ENCODE peak calls at places on chromosomes 4 and X, in ten cellular contexts. One of them, this sample, is unnamed.
A peak's percentile ranks its signal among the peaks of the same experiment; 100 is the strongest.

GRCh38 chr4:65089666-65090065 is 580.6 kb downstream of the EPHA5 start:
- DNase-seq in astrocyte: peak; percentile 17
- DNase-seq in ovary: no peak
- DNase-seq in GM12865: no peak
- DNase-seq in upper lobe of left lung: no peak
- DNase-seq in cardiac fibroblast: peak; percentile 28
- DNase-seq in A673: peak; percentile 54
- DNase-seq in upper lobe of right lung: no peak
- DNase-seq in transverse colon: no peak
- DNase-seq in HFF-Myc: no peak
- DNase-seq in this sample: peak; percentile 32

GRCh38 chr4:10806993-10807645 is 122.6 kb upstream of the CLNK start:
- DNase-seq in A673: no peak
- DNase-seq in upper lobe of right lung: no peak
- DNase-seq in GM12865: no peak
- DNase-seq in upper lobe of left lung: no peak
- DNase-seq in astrocyte: no peak
- DNase-seq in cardiac fibroblast: no peak
- DNase-seq in ovary: no peak
- DNase-seq in HFF-Myc: no peak
- DNase-seq in transverse colon: no peak
- DNase-seq in this sample: no peak

GRCh38 chrX:102720237-102721168 is at the start of gene GPRASP3:
- DNase-seq in upper lobe of left lung: peak; percentile 90
- DNase-seq in HFF-Myc: no peak
- DNase-seq in upper lobe of right lung: peak; percentile 87
- DNase-seq in GM12865: peak; percentile 79
- DNase-seq in astrocyte: peak; percentile 66
- DNase-seq in cardiac fibroblast: peak; percentile 59
- DNase-seq in A673: peak; percentile 68
- DNase-seq in transverse colon: peak; percentile 80
- DNase-seq in ovary: peak; percentile 74
- DNase-seq in this sample: peak; percentile 76

GRCh38 chrX:87583679-87584078 is 66.1 kb downstream of the KLHL4 start:
- DNase-seq in HFF-Myc: no peak
- DNase-seq in ovary: no peak
- DNase-seq in upper lobe of left lung: no peak
- DNase-seq in A673: peak; percentile 9
- DNase-seq in transverse colon: no peak
- DNase-seq in upper lobe of right lung: no peak
- DNase-seq in GM12865: peak; percentile 1
- DNase-seq in astrocyte: no peak
- DNase-seq in cardiac fibroblast: peak; percentile 44
- DNase-seq in this sample: peak; percentile 26

GRCh38 chr4:113260671-113261070 is 211.2 kb downstream of the ANK2 start:
- DNase-seq in ovary: no peak
- DNase-seq in upper lobe of right lung: no peak
- DNase-seq in astrocyte: no peak
- DNase-seq in A673: no peak
- DNase-seq in upper lobe of left lung: no peak
- DNase-seq in HFF-Myc: no peak
- DNase-seq in transverse colon: no peak
- DNase-seq in GM12865: no peak
- DNase-seq in cardiac fibroblast: peak; percentile 60
- DNase-seq in this sample: peak; percentile 17

GRCh38 chr4:88674565-88674964 is 23.1 kb downstream of the NAP1L5 start:
- DNase-seq in HFF-Myc: no peak
- DNase-seq in cardiac fibroblast: peak; percentile 25
- DNase-seq in upper lobe of right lung: no peak
- DNase-seq in upper lobe of left lung: no peak
- DNase-seq in GM12865: no peak
- DNase-seq in ovary: no peak
- DNase-seq in astrocyte: peak; percentile 61
- DNase-seq in transverse colon: no peak
- DNase-seq in A673: no peak
- DNase-seq in this sample: peak; percentile 31

GRCh38 chr4:46073778-46074177 is 50.1 kb downstream of the GABRG1 start:
- DNase-seq in ovary: no peak
- DNase-seq in cardiac fibroblast: no peak
- DNase-seq in upper lobe of left lung: no peak
- DNase-seq in GM12865: no peak
- DNase-seq in HFF-Myc: no peak
- DNase-seq in A673: no peak
- DNase-seq in upper lobe of right lung: no peak
- DNase-seq in transverse colon: no peak
- DNase-seq in astrocyte: no peak
- DNase-seq in this sample: no peak

GRCh38 chrX:115949900-115950822 is 220.4 kb upstream of the AGTR2 start:
- DNase-seq in transverse colon: peak; percentile 50
- DNase-seq in cardiac fibroblast: no peak
- DNase-seq in astrocyte: no peak
- DNase-seq in GM12865: no peak
- DNase-seq in ovary: peak; percentile 41
- DNase-seq in HFF-Myc: no peak
- DNase-seq in upper lobe of right lung: no peak
- DNase-seq in upper lobe of left lung: no peak
- DNase-seq in A673: peak; percentile 7
- DNase-seq in this sample: no peak

GRCh38 chr4:26183017-26183416 is 137.8 kb upstream of the RBPJ start:
- DNase-seq in A673: no peak
- DNase-seq in HFF-Myc: no peak
- DNase-seq in astrocyte: peak; percentile 60
- DNase-seq in upper lobe of left lung: no peak
- DNase-seq in transverse colon: no peak
- DNase-seq in ovary: no peak
- DNase-seq in upper lobe of right lung: no peak
- DNase-seq in cardiac fibroblast: peak; percentile 60
- DNase-seq in GM12865: no peak
- DNase-seq in this sample: peak; percentile 58

GRCh38 chrX:100447563-100448397 is 37.7 kb upstream of the PCDH19 start:
- DNase-seq in HFF-Myc: no peak
- DNase-seq in ovary: peak; percentile 57
- DNase-seq in upper lobe of left lung: no peak
- DNase-seq in transverse colon: peak; percentile 38
- DNase-seq in cardiac fibroblast: peak; percentile 26
- DNase-seq in A673: peak; percentile 39
- DNase-seq in upper lobe of right lung: no peak
- DNase-seq in GM12865: no peak
- DNase-seq in astrocyte: no peak
- DNase-seq in this sample: peak; percentile 22

GRCh38 chr4:55921093-55921492 is 27.7 kb upstream of the CEP135 start:
- DNase-seq in upper lobe of left lung: no peak
- DNase-seq in HFF-Myc: no peak
- DNase-seq in A673: no peak
- DNase-seq in astrocyte: peak; percentile 0
- DNase-seq in cardiac fibroblast: peak; percentile 29
- DNase-seq in ovary: no peak
- DNase-seq in upper lobe of right lung: no peak
- DNase-seq in transverse colon: no peak
- DNase-seq in GM12865: no peak
- DNase-seq in this sample: peak; percentile 47

GRCh38 chrX:19627081-19627480 is 111.8 kb upstream of the MAP3K15 start:
- DNase-seq in GM12865: no peak
- DNase-seq in upper lobe of left lung: peak; percentile 24
- DNase-seq in ovary: no peak
- DNase-seq in cardiac fibroblast: no peak
- DNase-seq in HFF-Myc: no peak
- DNase-seq in transverse colon: no peak
- DNase-seq in upper lobe of right lung: no peak
- DNase-seq in A673: no peak
- DNase-seq in astrocyte: no peak
- DNase-seq in this sample: no peak
- TF ChIP-seq CTCF in GM12865: no peak
- TF ChIP-seq CTCF in upper lobe of left lung: no peak
- TF ChIP-seq CTCF in ovary: no peak
- TF ChIP-seq CTCF in cardiac fibroblast: no peak
- TF ChIP-seq CTCF in HFF-Myc: no peak
- TF ChIP-seq CTCF in transverse colon: no peak
- TF ChIP-seq CTCF in upper lobe of right lung: no peak
- TF ChIP-seq CTCF in A673: no peak
- TF ChIP-seq CTCF in astrocyte: no peak
- TF ChIP-seq CTCF in this sample: no peak

GRCh38 chr4:174930895-174931294 is 12.7 kb downstream of the ADAM29 start:
- DNase-seq in GM12865: peak; percentile 59
- DNase-seq in upper lobe of right lung: no peak
- DNase-seq in HFF-Myc: no peak
- DNase-seq in transverse colon: no peak
- DNase-seq in ovary: no peak
- DNase-seq in astrocyte: no peak
- DNase-seq in A673: no peak
- DNase-seq in cardiac fibroblast: no peak
- DNase-seq in upper lobe of left lung: no peak
- DNase-seq in this sample: no peak
- H3K4me3 ChIP-seq in GM12865: peak overlapping the region; percentile 33
- H3K4me3 ChIP-seq in upper lobe of right lung: no peak overlapping the region
- H3K4me3 ChIP-seq in HFF-Myc: no peak overlapping the region
- H3K4me3 ChIP-seq in transverse colon: no peak overlapping the region
- H3K4me3 ChIP-seq in ovary: no peak overlapping the region
- H3K4me3 ChIP-seq in astrocyte: no peak overlapping the region
- H3K4me3 ChIP-seq in A673: no peak overlapping the region
- H3K4me3 ChIP-seq in cardiac fibroblast: no peak overlapping the region
- H3K4me3 ChIP-seq in upper lobe of left lung: no peak overlapping the region
- H3K4me3 ChIP-seq in this sample: no peak overlapping the region

GRCh38 chrX:27918799-27919198 is 62.5 kb downstream of the DCAF8L1 start:
- DNase-seq in astrocyte: no peak
- DNase-seq in HFF-Myc: no peak
- DNase-seq in cardiac fibroblast: peak; percentile 45
- DNase-seq in A673: peak; percentile 9
- DNase-seq in upper lobe of right lung: no peak
- DNase-seq in ovary: no peak
- DNase-seq in GM12865: no peak
- DNase-seq in transverse colon: peak; percentile 54
- DNase-seq in upper lobe of left lung: no peak
- DNase-seq in this sample: peak; percentile 42
- TF ChIP-seq CTCF in astrocyte: peak; percentile 10
- TF ChIP-seq CTCF in HFF-Myc: no peak
- TF ChIP-seq CTCF in cardiac fibroblast: peak; percentile 33
- TF ChIP-seq CTCF in A673: peak; percentile 35
- TF ChIP-seq CTCF in upper lobe of right lung: peak; percentile 12
- TF ChIP-seq CTCF in ovary: no peak
- TF ChIP-seq CTCF in GM12865: no peak
- TF ChIP-seq CTCF in transverse colon: peak; percentile 25
- TF ChIP-seq CTCF in upper lobe of left lung: no peak
- TF ChIP-seq CTCF in this sample: peak; percentile 53

GRCh38 chr4:13659341-13660070 is 32.0 kb upstream of the BOD1L1 start:
- DNase-seq in GM12865: no peak
- DNase-seq in HFF-Myc: no peak
- DNase-seq in astrocyte: no peak
- DNase-seq in ovary: no peak
- DNase-seq in upper lobe of right lung: no peak
- DNase-seq in upper lobe of left lung: no peak
- DNase-seq in cardiac fibroblast: no peak
- DNase-seq in A673: no peak
- DNase-seq in transverse colon: no peak
- DNase-seq in this sample: no peak

GRCh38 chr4:13654158-13654797 is 26.8 kb upstream of the BOD1L1 start:
- DNase-seq in cardiac fibroblast: peak; percentile 81
- DNase-seq in upper lobe of left lung: peak; percentile 89
- DNase-seq in GM12865: peak; percentile 77
- DNase-seq in upper lobe of right lung: peak; percentile 91
- DNase-seq in astrocyte: peak; percentile 34
- DNase-seq in transverse colon: peak; percentile 82
- DNase-seq in A673: peak; percentile 89
- DNase-seq in HFF-Myc: no peak
- DNase-seq in ovary: peak; percentile 79
- DNase-seq in this sample: peak; percentile 73

GRCh38 chr4:13656569-13656988 is 29.1 kb upstream of the BOD1L1 start:
- DNase-seq in astrocyte: peak; percentile 32
- DNase-seq in GM12865: peak; percentile 72
- DNase-seq in upper lobe of left lung: no peak
- DNase-seq in HFF-Myc: no peak
- DNase-seq in transverse colon: peak; percentile 54
- DNase-seq in A673: peak; percentile 88
- DNase-seq in upper lobe of right lung: peak; percentile 72
- DNase-seq in ovary: peak; percentile 61
- DNase-seq in cardiac fibroblast: peak; percentile 86
- DNase-seq in this sample: peak; percentile 67

GRCh38 chr4:13653356-13653755 is 25.8 kb upstream of the BOD1L1 start:
- DNase-seq in A673: no peak
- DNase-seq in GM12865: no peak
- DNase-seq in HFF-Myc: no peak
- DNase-seq in cardiac fibroblast: no peak
- DNase-seq in upper lobe of left lung: no peak
- DNase-seq in upper lobe of right lung: no peak
- DNase-seq in transverse colon: no peak
- DNase-seq in astrocyte: no peak
- DNase-seq in ovary: no peak
- DNase-seq in this sample: no peak

DNA sequence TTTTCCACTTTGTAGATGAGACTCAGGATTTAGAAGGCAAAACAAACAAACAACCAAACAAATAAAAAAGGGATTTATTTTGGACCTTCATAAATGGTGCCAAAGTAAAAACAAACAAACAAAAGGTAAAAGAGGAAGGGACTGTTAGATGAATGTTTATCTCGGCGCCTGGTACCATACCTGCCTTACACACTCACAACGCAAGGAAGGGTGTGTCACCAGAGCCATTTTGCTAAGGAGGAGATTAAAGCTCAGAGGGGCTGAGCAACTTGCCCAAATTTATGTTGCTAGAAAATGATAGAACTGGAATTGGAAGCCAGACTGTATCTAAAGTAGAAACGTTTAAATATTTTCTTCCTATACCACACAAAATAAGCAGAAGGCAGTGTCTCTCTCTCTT is 29.5 kb upstream of the BOD1L1 start:
- DNase-seq in HFF-Myc: no peak
- DNase-seq in GM12865: no peak
- DNase-seq in upper lobe of right lung: no peak
- DNase-seq in astrocyte: no peak
- DNase-seq in cardiac fibroblast: no peak
- DNase-seq in upper lobe of left lung: no peak
- DNase-seq in A673: no peak
- DNase-seq in transverse colon: no peak
- DNase-seq in ovary: no peak
- DNase-seq in this sample: no peak
- H3K4me3 ChIP-seq in HFF-Myc: no peak overlapping the region
- H3K4me3 ChIP-seq in GM12865: peak overlapping the region; percentile 44
- H3K4me3 ChIP-seq in upper lobe of right lung: peak overlapping the region; percentile 25
- H3K4me3 ChIP-seq in astrocyte: peak overlapping the region; percentile 57
- H3K4me3 ChIP-seq in cardiac fibroblast: no peak overlapping the region
- H3K4me3 ChIP-seq in upper lobe of left lung: no peak overlapping the region
- H3K4me3 ChIP-seq in A673: peak overlapping the region; percentile 33
- H3K4me3 ChIP-seq in transverse colon: no peak overlapping the region
- H3K4me3 ChIP-seq in ovary: no peak overlapping the region
- H3K4me3 ChIP-seq in this sample: peak overlapping the region; percentile 19

GRCh38 chr4:39464886-39465501 is 6.1 kb downstream of the LIAS start:
- DNase-seq in HFF-Myc: peak; percentile 63
- DNase-seq in A673: peak; percentile 84
- DNase-seq in GM12865: no peak
- DNase-seq in astrocyte: peak; percentile 81
- DNase-seq in upper lobe of right lung: no peak
- DNase-seq in cardiac fibroblast: peak; percentile 90
- DNase-seq in upper lobe of left lung: no peak
- DNase-seq in ovary: no peak
- DNase-seq in transverse colon: no peak
- DNase-seq in this sample: peak; percentile 67
- TF ChIP-seq CTCF in HFF-Myc: no peak
- TF ChIP-seq CTCF in A673: peak; percentile 31
- TF ChIP-seq CTCF in GM12865: no peak
- TF ChIP-seq CTCF in astrocyte: peak; percentile 24
- TF ChIP-seq CTCF in upper lobe of right lung: no peak
- TF ChIP-seq CTCF in cardiac fibroblast: peak; percentile 11
- TF ChIP-seq CTCF in upper lobe of left lung: no peak
- TF ChIP-seq CTCF in ovary: no peak
- TF ChIP-seq CTCF in transverse colon: no peak
- TF ChIP-seq CTCF in this sample: no peak

This sample was measured in epithelial cell of esophagus.